ENCODE peak calls at places on chromosomes 6 and 20, in ten cellular contexts. One of them, this sample, is unnamed.

GRCh38 chr6:133991096-133991593 is 38.1 kb downstream of the TBPL1 start:
- DNase-seq in astrocyte of the spinal cord: peak; percentile 94
- DNase-seq in HepG2: peak; percentile 21
- DNase-seq in fibroblast of lung: peak; percentile 81
- DNase-seq in body of pancreas: no peak
- DNase-seq in endothelial cell: no peak
- DNase-seq in lower lobe of right lung: no peak
- DNase-seq in thoracic aorta: no peak
- DNase-seq in transverse colon: no peak
- DNase-seq in choroid plexus epithelial cell: peak; percentile 83
- DNase-seq in this sample: no peak

GRCh38 chr6:53943410-53943809 is 148.6 kb downstream of the LRRC1 start:
- DNase-seq in astrocyte of the spinal cord: peak; percentile 5
- DNase-seq in HepG2: no peak
- DNase-seq in fibroblast of lung: peak; percentile 82
- DNase-seq in body of pancreas: no peak
- DNase-seq in endothelial cell: no peak
- DNase-seq in lower lobe of right lung: no peak
- DNase-seq in thoracic aorta: no peak
- DNase-seq in transverse colon: no peak
- DNase-seq in choroid plexus epithelial cell: peak; percentile 39
- DNase-seq in this sample: no peak

GRCh38 chr6:3136361-3136760 is 17.9 kb downstream of the BPHL start:
- DNase-seq in astrocyte of the spinal cord: no peak
- DNase-seq in HepG2: no peak
- DNase-seq in fibroblast of lung: no peak
- DNase-seq in body of pancreas: no peak
- DNase-seq in endothelial cell: no peak
- DNase-seq in lower lobe of right lung: no peak
- DNase-seq in thoracic aorta: no peak
- DNase-seq in transverse colon: no peak
- DNase-seq in choroid plexus epithelial cell: no peak
- DNase-seq in this sample: no peak

GRCh38 chr6:137590684-137591083 is 96.5 kb upstream of the OLIG3 start:
- DNase-seq in astrocyte of the spinal cord: no peak
- DNase-seq in HepG2: no peak
- DNase-seq in fibroblast of lung: no peak
- DNase-seq in body of pancreas: no peak
- DNase-seq in endothelial cell: no peak
- DNase-seq in lower lobe of right lung: no peak
- DNase-seq in thoracic aorta: no peak
- DNase-seq in transverse colon: no peak
- DNase-seq in choroid plexus epithelial cell: no peak
- DNase-seq in this sample: no peak

GRCh38 chr6:13485923-13486557 is 1.4 kb downstream of the GFOD1 start:
- DNase-seq in astrocyte of the spinal cord: peak; percentile 38
- DNase-seq in HepG2: peak; percentile 43
- DNase-seq in fibroblast of lung: peak; percentile 47
- DNase-seq in body of pancreas: peak; percentile 28
- DNase-seq in endothelial cell: peak; percentile 25
- DNase-seq in lower lobe of right lung: peak; percentile 51
- DNase-seq in thoracic aorta: no peak
- DNase-seq in transverse colon: peak; percentile 33
- DNase-seq in choroid plexus epithelial cell: peak; percentile 48
- DNase-seq in this sample: no peak

GRCh38 chr6:44126320-44127149 is 717 bp downstream of the MRPL14 start:
- DNase-seq in astrocyte of the spinal cord: peak; percentile 80
- DNase-seq in HepG2: peak; percentile 50
- DNase-seq in fibroblast of lung: peak; percentile 64
- DNase-seq in body of pancreas: peak; percentile 48
- DNase-seq in endothelial cell: peak; percentile 52
- DNase-seq in lower lobe of right lung: peak; percentile 67
- DNase-seq in thoracic aorta: no peak
- DNase-seq in transverse colon: peak; percentile 60
- DNase-seq in choroid plexus epithelial cell: peak; percentile 93
- DNase-seq in this sample: peak; percentile 43

GRCh38 chr6:39962831-39963230 is 28.6 kb upstream of the MOCS1 start:
- DNase-seq in astrocyte of the spinal cord: no peak
- DNase-seq in HepG2: no peak
- DNase-seq in fibroblast of lung: peak; percentile 59
- DNase-seq in body of pancreas: no peak
- DNase-seq in endothelial cell: no peak
- DNase-seq in lower lobe of right lung: no peak
- DNase-seq in thoracic aorta: no peak
- DNase-seq in transverse colon: no peak
- DNase-seq in choroid plexus epithelial cell: peak; percentile 72
- DNase-seq in this sample: no peak

GRCh38 chr6:154611241-154611640 is 100.8 kb upstream of the CNKSR3 start:
- DNase-seq in astrocyte of the spinal cord: no peak
- DNase-seq in HepG2: no peak
- DNase-seq in fibroblast of lung: no peak
- DNase-seq in body of pancreas: no peak
- DNase-seq in endothelial cell: no peak
- DNase-seq in lower lobe of right lung: no peak
- DNase-seq in thoracic aorta: no peak
- DNase-seq in transverse colon: no peak
- DNase-seq in choroid plexus epithelial cell: no peak
- DNase-seq in this sample: no peak

GRCh38 chr6:24549674-24550418 is 55.1 kb downstream of the ALDH5A1 start:
- DNase-seq in astrocyte of the spinal cord: no peak
- DNase-seq in HepG2: peak; percentile 29
- DNase-seq in fibroblast of lung: no peak
- DNase-seq in body of pancreas: no peak
- DNase-seq in endothelial cell: no peak
- DNase-seq in lower lobe of right lung: no peak
- DNase-seq in thoracic aorta: no peak
- DNase-seq in transverse colon: no peak
- DNase-seq in choroid plexus epithelial cell: no peak
- DNase-seq in this sample: no peak

GRCh38 chr20:1302578-1303541 is 26.1 kb downstream of the SDCBP2 start:
- DNase-seq in astrocyte of the spinal cord: no peak
- DNase-seq in HepG2: no peak
- DNase-seq in fibroblast of lung: no peak
- DNase-seq in body of pancreas: no peak
- DNase-seq in endothelial cell: no peak
- DNase-seq in lower lobe of right lung: no peak
- DNase-seq in thoracic aorta: no peak
- DNase-seq in transverse colon: no peak
- DNase-seq in choroid plexus epithelial cell: no peak
- DNase-seq in this sample: no peak

GRCh38 chr6:126199482-126199881 is 140.4 kb upstream of the CENPW start:
- DNase-seq in astrocyte of the spinal cord: no peak
- DNase-seq in HepG2: no peak
- DNase-seq in fibroblast of lung: no peak
- DNase-seq in body of pancreas: no peak
- DNase-seq in endothelial cell: no peak
- DNase-seq in lower lobe of right lung: no peak
- DNase-seq in thoracic aorta: no peak
- DNase-seq in transverse colon: no peak
- DNase-seq in choroid plexus epithelial cell: no peak
- DNase-seq in this sample: no peak

GRCh38 chr20:4217349-4217761 is 202.0 kb upstream of the RNF24 start:
- DNase-seq in astrocyte of the spinal cord: no peak
- DNase-seq in HepG2: peak; percentile 55
- DNase-seq in fibroblast of lung: no peak
- DNase-seq in body of pancreas: no peak
- DNase-seq in endothelial cell: no peak
- DNase-seq in lower lobe of right lung: no peak
- DNase-seq in thoracic aorta: no peak
- DNase-seq in transverse colon: peak; percentile 78
- DNase-seq in choroid plexus epithelial cell: no peak
- DNase-seq in this sample: no peak

GRCh38 chr6:137707590-137708360 is 159.3 kb upstream of the TNFAIP3 start:
- DNase-seq in astrocyte of the spinal cord: peak; percentile 86
- DNase-seq in HepG2: peak; percentile 99
- DNase-seq in fibroblast of lung: peak; percentile 89
- DNase-seq in body of pancreas: peak; percentile 61
- DNase-seq in endothelial cell: peak; percentile 17
- DNase-seq in lower lobe of right lung: peak; percentile 60
- DNase-seq in thoracic aorta: no peak
- DNase-seq in transverse colon: peak; percentile 81
- DNase-seq in choroid plexus epithelial cell: peak; percentile 93
- DNase-seq in this sample: no peak

DNA sequence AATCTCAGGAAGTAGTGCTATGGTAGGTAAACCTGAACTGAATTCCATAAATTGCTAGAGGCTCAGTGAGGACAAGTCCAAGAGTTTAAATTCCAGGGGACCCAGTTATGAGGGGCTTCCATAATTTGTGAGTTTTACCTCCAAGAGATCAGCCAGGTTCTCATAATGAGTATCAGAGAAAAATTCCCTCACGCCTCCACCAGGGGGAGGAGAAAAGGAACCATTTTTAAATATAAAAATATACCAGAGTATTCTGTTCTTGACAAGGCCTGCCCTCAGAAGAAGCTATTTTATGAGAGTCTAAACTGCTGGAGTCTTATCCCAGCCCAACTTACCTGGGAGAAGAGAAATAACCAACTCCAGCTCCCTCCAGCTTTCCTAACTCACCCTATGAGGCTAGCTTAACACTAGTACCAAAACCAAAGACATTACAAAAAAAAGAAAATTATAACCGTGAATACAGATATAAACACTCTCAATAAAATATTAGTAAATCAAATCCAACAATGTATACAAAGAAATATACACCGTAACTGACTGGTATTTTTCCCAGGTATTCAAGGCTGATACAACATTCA is 158.7 kb downstream of the TFAP2A start:
- DNase-seq in astrocyte of the spinal cord: no peak
- DNase-seq in HepG2: no peak
- DNase-seq in fibroblast of lung: no peak
- DNase-seq in body of pancreas: no peak
- DNase-seq in endothelial cell: no peak
- DNase-seq in lower lobe of right lung: no peak
- DNase-seq in thoracic aorta: no peak
- DNase-seq in transverse colon: no peak
- DNase-seq in choroid plexus epithelial cell: peak; percentile 1
- DNase-seq in this sample: no peak
- TF ChIP-seq CTCF in astrocyte of the spinal cord: peak; percentile 41
- TF ChIP-seq CTCF in HepG2: no peak
- TF ChIP-seq CTCF in fibroblast of lung: peak; percentile 24
- TF ChIP-seq CTCF in body of pancreas: no peak
- TF ChIP-seq CTCF in endothelial cell: peak; percentile 93
- TF ChIP-seq CTCF in lower lobe of right lung: peak; percentile 15
- TF ChIP-seq CTCF in thoracic aorta: no peak
- TF ChIP-seq CTCF in transverse colon: peak; percentile 31
- TF ChIP-seq CTCF in choroid plexus epithelial cell: peak; percentile 39
- TF ChIP-seq CTCF in this sample: no peak

GRCh38 chr6:45297302-45297701 is 30.8 kb upstream of the RUNX2 start:
- DNase-seq in astrocyte of the spinal cord: no peak
- DNase-seq in HepG2: no peak
- DNase-seq in fibroblast of lung: no peak
- DNase-seq in body of pancreas: no peak
- DNase-seq in endothelial cell: no peak
- DNase-seq in lower lobe of right lung: no peak
- DNase-seq in thoracic aorta: no peak
- DNase-seq in transverse colon: no peak
- DNase-seq in choroid plexus epithelial cell: no peak
- DNase-seq in this sample: no peak
- TF ChIP-seq CTCF in astrocyte of the spinal cord: no peak
- TF ChIP-seq CTCF in HepG2: no peak
- TF ChIP-seq CTCF in fibroblast of lung: no peak
- TF ChIP-seq CTCF in body of pancreas: no peak
- TF ChIP-seq CTCF in endothelial cell: no peak
- TF ChIP-seq CTCF in lower lobe of right lung: no peak
- TF ChIP-seq CTCF in thoracic aorta: no peak
- TF ChIP-seq CTCF in transverse colon: no peak
- TF ChIP-seq CTCF in choroid plexus epithelial cell: no peak
- TF ChIP-seq CTCF in this sample: no peak

GRCh38 chr6:139762587-139763031 is 388.2 kb upstream of the CITED2 start:
- DNase-seq in astrocyte of the spinal cord: no peak
- DNase-seq in HepG2: no peak
- DNase-seq in fibroblast of lung: peak; percentile 68
- DNase-seq in body of pancreas: no peak
- DNase-seq in endothelial cell: no peak
- DNase-seq in lower lobe of right lung: no peak
- DNase-seq in thoracic aorta: no peak
- DNase-seq in transverse colon: no peak
- DNase-seq in choroid plexus epithelial cell: no peak
- DNase-seq in this sample: no peak

GRCh38 chr6:139757766-139758655 is 383.6 kb upstream of the CITED2 start:
- DNase-seq in astrocyte of the spinal cord: peak; percentile 48
- DNase-seq in HepG2: no peak
- DNase-seq in fibroblast of lung: peak; percentile 69
- DNase-seq in body of pancreas: no peak
- DNase-seq in endothelial cell: no peak
- DNase-seq in lower lobe of right lung: no peak
- DNase-seq in thoracic aorta: no peak
- DNase-seq in transverse colon: no peak
- DNase-seq in choroid plexus epithelial cell: peak; percentile 89
- DNase-seq in this sample: no peak

GRCh38 chr6:139754898-139755754 is 380.7 kb upstream of the CITED2 start:
- DNase-seq in astrocyte of the spinal cord: no peak
- DNase-seq in HepG2: peak; percentile 40
- DNase-seq in fibroblast of lung: peak; percentile 59
- DNase-seq in body of pancreas: no peak
- DNase-seq in endothelial cell: no peak
- DNase-seq in lower lobe of right lung: no peak
- DNase-seq in thoracic aorta: no peak
- DNase-seq in transverse colon: no peak
- DNase-seq in choroid plexus epithelial cell: no peak
- DNase-seq in this sample: no peak

GRCh38 chr6:139756381-139756780 is 381.9 kb upstream of the CITED2 start:
- DNase-seq in astrocyte of the spinal cord: no peak
- DNase-seq in HepG2: no peak
- DNase-seq in fibroblast of lung: no peak
- DNase-seq in body of pancreas: no peak
- DNase-seq in endothelial cell: no peak
- DNase-seq in lower lobe of right lung: no peak
- DNase-seq in thoracic aorta: no peak
- DNase-seq in transverse colon: no peak
- DNase-seq in choroid plexus epithelial cell: no peak
- DNase-seq in this sample: no peak

GRCh38 chr6:139759086-139759485 is 384.6 kb upstream of the CITED2 start:
- DNase-seq in astrocyte of the spinal cord: no peak
- DNase-seq in HepG2: no peak
- DNase-seq in fibroblast of lung: no peak
- DNase-seq in body of pancreas: no peak
- DNase-seq in endothelial cell: no peak
- DNase-seq in lower lobe of right lung: no peak
- DNase-seq in thoracic aorta: no peak
- DNase-seq in transverse colon: no peak
- DNase-seq in choroid plexus epithelial cell: no peak
- DNase-seq in this sample: no peak
- TF ChIP-seq CTCF in astrocyte of the spinal cord: no peak
- TF ChIP-seq CTCF in HepG2: no peak
- TF ChIP-seq CTCF in fibroblast of lung: no peak
- TF ChIP-seq CTCF in body of pancreas: no peak
- TF ChIP-seq CTCF in endothelial cell: no peak
- TF ChIP-seq CTCF in lower lobe of right lung: no peak
- TF ChIP-seq CTCF in thoracic aorta: no peak
- TF ChIP-seq CTCF in transverse colon: no peak
- TF ChIP-seq CTCF in choroid plexus epithelial cell: no peak
- TF ChIP-seq CTCF in this sample: no peak

DNA sequence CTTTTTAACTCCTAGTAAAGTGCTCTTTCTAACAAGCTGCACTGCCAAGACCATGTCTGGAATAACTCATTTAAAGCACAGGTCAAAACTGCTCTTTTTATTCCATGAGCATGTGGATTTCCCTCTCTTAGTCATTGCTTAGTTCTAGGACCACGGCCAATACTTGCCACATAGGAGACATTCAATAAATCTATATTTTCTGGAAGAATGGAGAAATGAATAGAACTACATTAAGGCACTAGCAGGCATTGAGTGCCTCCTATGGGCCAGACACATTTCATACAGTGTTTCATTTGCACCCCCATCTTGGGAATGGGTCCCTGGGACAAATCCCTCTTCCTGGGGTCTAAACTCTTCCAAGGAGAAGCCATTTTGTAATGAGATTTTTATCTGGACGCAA is 552.8 kb upstream of the CITED2 start:
- DNase-seq in astrocyte of the spinal cord: peak; percentile 94
- DNase-seq in HepG2: no peak
- DNase-seq in fibroblast of lung: peak; percentile 96
- DNase-seq in body of pancreas: no peak
- DNase-seq in endothelial cell: no peak
- DNase-seq in lower lobe of right lung: no peak
- DNase-seq in thoracic aorta: no peak
- DNase-seq in transverse colon: no peak
- DNase-seq in choroid plexus epithelial cell: peak; percentile 87
- DNase-seq in this sample: no peak
- TF ChIP-seq CTCF in astrocyte of the spinal cord: peak; percentile 57
- TF ChIP-seq CTCF in HepG2: peak; percentile 25
- TF ChIP-seq CTCF in fibroblast of lung: peak; percentile 69
- TF ChIP-seq CTCF in body of pancreas: no peak
- TF ChIP-seq CTCF in endothelial cell: no peak
- TF ChIP-seq CTCF in lower lobe of right lung: peak; percentile 42
- TF ChIP-seq CTCF in thoracic aorta: no peak
- TF ChIP-seq CTCF in transverse colon: no peak
- TF ChIP-seq CTCF in choroid plexus epithelial cell: peak; percentile 56
- TF ChIP-seq CTCF in this sample: no peak